ENCODE peak calls at places on chromosomes 1 and 21, in six cellular contexts. A, N, M, R, C and S are unnamed samples.

GRCh38 chr21:38478782-38479181 is 19.5 kb downstream of the ERG start:
- DNase-seq in A (no peak), N (no peak), M (no peak), R (no peak), C (peak; percentile 80), S (no peak)

GRCh38 chr1:145891143-145891542 is 5.5 kb upstream of the ANKRD35 start:
- DNase-seq in A (no peak), N (no peak), M (no peak), R (no peak), C (peak; percentile 76), S (no peak)

GRCh38 chr21:44969965-44970755 is 30.3 kb downstream of the SLX9 start:
- DNase-seq in A (no peak), N (no peak), M (no peak), R (no peak), C (peak; percentile 49), S (no peak)

GRCh38 chr1:53663525-53664300 is 75.3 kb downstream of the GLIS1 start:
- DNase-seq in A (peak; percentile 66), N (no peak), M (peak; percentile 31), R (no peak), C (no peak), S (no peak)

GRCh38 chr1:94103608-94104007 is 17.3 kb downstream of the ABCA4 start:
- DNase-seq in A (no peak), N (no peak), M (no peak), R (no peak), C (no peak), S (no peak)

GRCh38 chr1:14810631-14811325 is 212.3 kb downstream of the KAZN start:
- DNase-seq in A (no peak), N (no peak), M (no peak), R (peak; percentile 47), C (no peak), S (no peak)

GRCh38 chr1:54591127-54591756 is 32.1 kb downstream of the FAM151A start:
- DNase-seq in A (no peak), N (no peak), M (no peak), R (no peak), C (peak; percentile 45), S (no peak)

GRCh38 chr1:216270086-216270773 is 153.0 kb downstream of the USH2A start:
- DNase-seq in A (no peak), N (no peak), M (no peak), R (no peak), C (no peak), S (no peak)

GRCh38 chr1:181469829-181470228 is 13.5 kb upstream of the CACNA1E start:
- DNase-seq in A (no peak), N (no peak), M (no peak), R (peak; percentile 39), C (peak; percentile 69), S (no peak)

GRCh38 chr1:6796095-6796494 is 10.8 kb downstream of the CAMTA1 start:
- DNase-seq in A (no peak), N (no peak), M (no peak), R (no peak), C (no peak), S (no peak)

GRCh38 chr1:237672748-237673147 is 218.0 kb downstream of the ZP4 start:
- DNase-seq in A (no peak), N (no peak), M (no peak), R (no peak), C (no peak), S (no peak)

GRCh38 chr1:179129702-179130473 is 48.0 kb downstream of the TOR3A start:
- DNase-seq in A (no peak), N (no peak), M (no peak), R (no peak), C (peak; percentile 49), S (no peak)

GRCh38 chr1:77594366-77595112 is 87.9 kb downstream of the ZZZ3 start:
- DNase-seq in A (no peak), N (no peak), M (no peak), R (no peak), C (peak; percentile 36), S (no peak)

GRCh38 chr21:28657576-28657975 is 335.1 kb downstream of the LTN1 start:
- DNase-seq in A (no peak), N (no peak), M (no peak), R (no peak), C (no peak), S (no peak)

GRCh38 chr1:77742011-77742555 is 17.6 kb downstream of the USP33 start:
- DNase-seq in A (no peak), N (no peak), M (no peak), R (no peak), C (no peak), S (no peak)

GRCh38 chr21:39788383-39788782 is 43.4 kb downstream of the IGSF5 start:
- DNase-seq in A (no peak), N (no peak), M (peak; percentile 67), R (peak; percentile 8), C (peak; percentile 21), S (peak; percentile 81)

GRCh38 chr1:154353460-154353904 is 28.2 kb downstream of the ATP8B2 start:
- DNase-seq in A (no peak), N (no peak), M (no peak), R (peak; percentile 42), C (peak; percentile 71), S (no peak)

GRCh38 chr1:216153130-216153529 is 270.1 kb downstream of the USH2A start:
- DNase-seq in A (no peak), N (no peak), M (no peak), R (no peak), C (no peak), S (no peak)

GRCh38 chr1:25485536-25486235 is 55.0 kb downstream of the MACO1 start:
- DNase-seq in A (no peak), N (no peak), M (no peak), R (no peak), C (no peak), S (no peak)